ENCODE peak calls at places on chromosomes 11 and 22, in five cellular contexts. O, G, H, K and B are unnamed samples.

GRCh38 chr22:24091551-24092420 is 80.7 kb downstream of the CABIN1 start:
- DNase-seq in O (no peak), H (no peak), K (no peak), G (no peak), B (no peak)

GRCh38 chr11:126607374-126607773 is 251.9 kb downstream of the ST3GAL4 start:
- DNase-seq in G (no peak), H (no peak), O (peak), K (no peak), B (no peak)

GRCh38 chr11:123330471-123330870 is 99.6 kb upstream of the GRAMD1B start:
- DNase-seq in K (no peak), O (no peak), H (no peak), G (no peak), B (no peak)

GRCh38 chr11:75279273-75279672 is 38.7 kb downstream of the TPBGL start:
- DNase-seq in K (no peak), O (no peak), G (no peak), H (no peak), B (no peak)

GRCh38 chr11:68748061-68748460 is 3.3 kb downstream of the TESMIN start:
- DNase-seq in K (no peak), G (no peak), H (no peak), O (no peak), B (no peak)

GRCh38 chr11:34850339-34850738 is 65.8 kb downstream of the APIP start:
- DNase-seq in H (no peak), O (peak), G (no peak), K (no peak), B (no peak)

GRCh38 chr11:111064118-111064517 is 181.4 kb upstream of the POU2AF2 start:
- DNase-seq in H (no peak), G (no peak), O (peak), K (no peak), B (no peak)

GRCh38 chr11:65486570-65487466 is 12.0 kb upstream of the MALAT1 start:
- DNase-seq in O (no peak), G (no peak), H (no peak), K (no peak), B (no peak)

GRCh38 chr11:2378527-2379210 is 1.6 kb downstream of the CD81 start:
- DNase-seq in G (no peak), K (no peak), H (no peak), O (peak), B (no peak)

GRCh38 chr11:45794169-45794568 is 10.8 kb upstream of the SLC35C1 start:
- DNase-seq in K (no peak), G (no peak), O (no peak), H (no peak), B (no peak)

GRCh38 chr11:69655479-69656394 is 14.8 kb downstream of the CCND1 start:
- DNase-seq in H (no peak), O (no peak), G (no peak), K (no peak), B (no peak)

GRCh38 chr22:43004362-43005035 is 10.4 kb downstream of the PACSIN2 start:
- DNase-seq in O (peak), K (no peak), H (no peak), G (no peak), B (peak)

GRCh38 chr11:6548641-6549040 is 51.6 kb downstream of the DNHD1 start:
- DNase-seq in G (no peak), K (no peak), O (no peak), H (no peak), B (no peak)

GRCh38 chr11:131693756-131694155 is 323.3 kb downstream of the NTM start:
- DNase-seq in H (no peak), G (no peak), K (no peak), O (no peak), B (no peak)

GRCh38 chr22:23670378-23671295 is 20.2 kb upstream of the RGL4 start:
- DNase-seq in G (no peak), O (no peak), H (no peak), K (no peak), B (no peak)

GRCh38 chr11:112364962-112365481 is 104.4 kb upstream of the PLET1 start:
- DNase-seq in H (no peak), K (no peak), O (peak), G (no peak), B (no peak)

GRCh38 chr11:117931971-117932370 is 2.8 kb upstream of the TMPRSS13 start:
- DNase-seq in G (no peak), K (no peak), H (no peak), O (no peak), B (peak)

GRCh38 chr11:26904114-26904513 is 89.8 kb upstream of the FIBIN start:
- DNase-seq in H (no peak), G (no peak), K (no peak), O (no peak), B (no peak)

GRCh38 chr11:113415343-113415742 is 27.8 kb downstream of the ANKK1 start:
- DNase-seq in H (no peak), O (no peak), K (no peak), G (no peak), B (no peak)

GRCh38 chr22:29458551-29458950 is 20.2 kb downstream of the RFPL1 start:
- DNase-seq in H (no peak), K (no peak), G (no peak), O (peak), B (no peak)

GRCh38 chr11:74449369-74449931 is 17.9 kb downstream of the KCNE3 start:
- DNase-seq in H (peak), K (peak), O (peak), G (peak), B (peak)

GRCh38 chr22:33049125-33049729 is 9.0 kb downstream of the SYN3 start:
- DNase-seq in K (peak), G (peak), O (peak), H (peak), B (peak)

GRCh38 chr22:46373838-46374662 is 38.5 kb downstream of the TRMU start:
- DNase-seq in K (peak), G (no peak), H (no peak), O (no peak), B (peak)

GRCh38 chr22:45224331-45224730 is 16.4 kb downstream of the KIAA0930 start:
- DNase-seq in K (no peak), O (no peak), G (no peak), H (no peak), B (no peak)

GRCh38 chr11:16606784-16607674 is 131.4 kb upstream of the C11orf58 start:
- DNase-seq in H (no peak), O (peak), G (no peak), K (no peak), B (no peak)

GRCh38 chr22:48488611-48489456 is 1338.8 kb downstream of the BRD1 start:
- DNase-seq in K (no peak), G (no peak), H (no peak), O (no peak), B (no peak)

GRCh38 chr11:92685049-92685448 is 284.4 kb upstream of the MTNR1B start:
- DNase-seq in K (no peak), O (no peak), G (no peak), H (no peak), B (no peak)

GRCh38 chr11:33258631-33259184 is 1.5 kb downstream of the HIPK3 start:
- DNase-seq in G (no peak), H (no peak), K (peak), O (no peak), B (no peak)

GRCh38 chr11:111327908-111328624 is 29.7 kb downstream of the POU2AF3 start:
- DNase-seq in K (no peak), H (no peak), G (no peak), O (no peak), B (no peak)

GRCh38 chr11:118878187-118878586 is 5.5 kb upstream of the CXCR5 start:
- DNase-seq in O (no peak), H (no peak), G (no peak), K (peak), B (no peak)